ENCODE peak calls at places on chromosomes 12 and 14, in four cellular contexts. J, E, Y and G are unnamed samples. For H3K4me1, the result is how much of the 10 kb centered on the place peaks cover.

GRCh38 chr12:121893901-121894540 is 5.4 kb downstream of the PSMD9 start:
- DNase-seq in J (no peak), E (no peak), Y (peak), G (peak)

GRCh38 chr12:65798903-65799302 is 25.4 kb upstream of the HMGA2 start:
- DNase-seq in J (no peak), E (no peak), Y (no peak), G (no peak)

GRCh38 chr12:98896938-98897337 is 251.8 kb downstream of the APAF1 start:
- DNase-seq in J (no peak), E (no peak), Y (peak), G (no peak)

GRCh38 chr12:122834229-122834920 is 882 bp upstream of the HIP1R start:
- DNase-seq in J (peak), E (peak), Y (peak), G (peak)

GRCh38 chr14:64059454-64060198 is 206.8 kb downstream of the SYNE2 start:
- DNase-seq in J (no peak), E (no peak), Y (no peak), G (no peak)

GRCh38 chr12:44847888-44848770 is 28.0 kb downstream of the NELL2 start:
- DNase-seq in J (no peak), E (no peak), Y (no peak), G (peak)

GRCh38 chr12:109735825-109736551 is 22.4 kb downstream of the FAM222A start:
- DNase-seq in J (peak), E (peak), Y (no peak), G (peak)

GRCh38 chr12:12872934-12873275 is 18.5 kb upstream of the GPRC5A start:
- DNase-seq in J (no peak), E (no peak), Y (peak), G (peak)

GRCh38 chr12:94427520-94428381 is 31.9 kb downstream of the CEP83 start:
- DNase-seq in J (no peak), E (no peak), Y (peak), G (no peak)

GRCh38 chr14:93073366-93073722 is 42.4 kb downstream of the ITPK1 start:
- DNase-seq in J (no peak), E (no peak), Y (no peak), G (peak)

GRCh38 chr12:29223431-29223830 is 74.4 kb downstream of the FAR2 start:
- DNase-seq in J (no peak), E (no peak), Y (no peak), G (no peak)

GRCh38 chr12:53214221-53214620 is 7.2 kb upstream of the ITGB7 start:
- DNase-seq in J (no peak), E (no peak), Y (no peak), G (peak)

GRCh38 chr12:117226505-117226904 is 36.2 kb upstream of the FBXO21 start:
- DNase-seq in J (no peak), E (no peak), Y (no peak), G (no peak)

GRCh38 chr12:130362060-130362459 is 24.4 kb downstream of the PIWIL1 start:
- DNase-seq in J (no peak), E (no peak), Y (no peak), G (no peak)

GRCh38 chr12:123571343-123571813 is 13.0 kb upstream of the TMED2 start:
- DNase-seq in J (peak), E (peak), Y (peak), G (peak)

GRCh38 chr14:89509891-89510290 is 92.9 kb upstream of the FOXN3 start:
- DNase-seq in J (no peak), E (no peak), Y (peak), G (peak)

GRCh38 chr14:71632440-71632946 is 299.7 kb upstream of the RGS6 start:
- DNase-seq in J (no peak), E (no peak), Y (no peak), G (no peak)

GRCh38 chr12:2064078-2064507 is 11.3 kb downstream of the CACNA1C start:
- DNase-seq in J (no peak), E (no peak), Y (peak), G (peak)

GRCh38 chr14:65206448-65207096 is 104.3 kb upstream of the MAX start:
- DNase-seq in J (no peak), E (no peak), Y (peak), G (peak)

GRCh38 chr14:56422703-56423213 is 156.8 kb upstream of the TMEM260 start:
- DNase-seq in J (peak), E (peak), Y (peak), G (peak)
- H3K27ac ChIP-seq in J (no peak), E (no peak), Y (no peak), G (no peak)

DNA sequence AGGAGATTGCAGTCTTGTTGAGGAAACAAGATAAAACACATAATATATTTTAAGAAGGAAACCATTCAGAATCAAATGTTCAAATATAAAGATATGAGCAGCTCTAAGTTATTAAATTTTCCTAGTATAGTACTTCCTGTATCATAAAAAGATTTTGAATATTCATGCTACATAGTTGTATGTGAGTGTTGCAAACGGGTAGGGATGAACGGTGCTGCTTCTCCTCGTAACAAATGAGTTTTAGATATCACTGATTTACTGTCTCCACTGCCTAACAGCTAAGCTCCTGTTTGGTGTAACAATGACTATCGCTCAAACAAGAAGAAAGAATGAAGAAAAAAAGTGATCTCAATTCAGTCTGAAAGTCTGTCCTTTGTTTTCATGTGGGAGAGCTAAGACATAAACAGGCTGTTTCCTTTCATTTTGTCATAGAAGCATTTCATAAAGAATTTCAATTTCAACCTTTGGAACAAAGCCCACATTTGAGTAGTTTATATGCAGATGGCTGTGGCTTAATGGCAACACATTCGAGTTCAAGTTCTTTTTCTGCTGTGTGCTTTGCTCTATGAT is 26.1 kb upstream of the RTRAF start:
- DNase-seq in J (no peak), E (no peak), Y (peak), G (no peak)
- H3K4me3 ChIP-seq in J (no peak), E (no peak), Y (peak), G (peak)

GRCh38 chr12:93292731-93293566 is 84.8 kb upstream of the NUDT4 start:
- DNase-seq in J (no peak), E (no peak), Y (no peak), G (no peak)

GRCh38 chr12:93297032-93297431 is 80.7 kb upstream of the NUDT4 start:
- DNase-seq in J (no peak), E (no peak), Y (no peak), G (no peak)

GRCh38 chr12:93290391-93290790 is 87.3 kb upstream of the NUDT4 start:
- DNase-seq in J (no peak), E (no peak), Y (no peak), G (no peak)

GRCh38 chr12:93287152-93287551 is 90.6 kb upstream of the NUDT4 start:
- DNase-seq in J (no peak), E (no peak), Y (peak), G (no peak)

DNA sequence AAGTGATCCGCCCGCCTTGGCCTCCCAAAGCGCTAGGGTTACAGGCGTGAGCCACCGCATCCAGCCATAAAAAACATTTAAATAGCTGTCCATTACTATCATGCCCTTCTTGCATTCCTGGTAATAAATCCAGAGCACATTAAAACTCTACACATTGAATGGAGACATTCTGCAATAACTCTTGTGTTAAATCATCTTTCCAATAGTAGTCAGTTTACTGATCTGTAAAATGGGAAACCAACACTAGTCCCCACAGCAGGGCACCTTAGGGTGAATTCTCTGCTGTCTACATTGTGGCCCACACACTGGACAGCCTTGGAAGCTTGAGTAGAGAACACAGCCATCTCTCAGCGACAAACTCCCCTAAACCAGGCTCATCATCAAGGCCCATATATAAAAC is 85.5 kb upstream of the NUDT4 start:
- DNase-seq in J (no peak), E (no peak), Y (no peak), G (peak)
- H3K4me1 ChIP-seq in J (under half), E (under half), Y (under half), G (under half)

DNA sequence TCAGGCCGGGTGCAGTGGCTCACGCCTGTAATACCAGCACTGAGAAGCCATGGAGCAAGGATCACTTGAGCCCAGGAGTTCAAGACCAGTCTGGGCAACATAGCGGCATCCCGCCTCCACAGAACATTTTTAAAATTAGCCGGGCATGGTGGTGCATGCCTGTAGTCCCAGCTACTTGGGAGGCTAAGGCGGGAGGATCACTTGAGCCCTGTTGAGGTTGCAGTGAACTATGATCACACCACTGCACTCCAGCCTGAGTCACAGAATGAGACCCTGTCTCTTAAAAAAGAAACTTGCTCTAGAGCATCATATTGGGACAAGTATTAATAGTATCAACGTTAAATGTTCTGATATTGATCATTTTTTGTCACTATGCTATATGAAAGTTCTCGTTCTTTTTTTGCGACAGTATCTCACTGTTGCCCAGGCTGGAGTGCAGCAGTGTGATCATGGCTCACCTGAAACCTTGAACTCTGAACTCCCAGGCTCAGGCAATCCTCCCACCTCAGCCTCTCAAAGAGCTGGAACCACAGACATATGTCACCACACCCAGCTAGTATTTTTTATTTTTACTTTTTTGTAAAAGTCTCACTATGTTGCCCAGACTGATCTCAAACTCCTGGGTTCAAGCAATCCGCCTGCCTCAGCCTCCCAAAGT is 47.7 kb downstream of the CCDC85C start:
- DNase-seq in J (no peak), E (no peak), Y (no peak), G (no peak)
- H3K27ac ChIP-seq in J (no peak), E (no peak), Y (no peak), G (no peak)

DNA sequence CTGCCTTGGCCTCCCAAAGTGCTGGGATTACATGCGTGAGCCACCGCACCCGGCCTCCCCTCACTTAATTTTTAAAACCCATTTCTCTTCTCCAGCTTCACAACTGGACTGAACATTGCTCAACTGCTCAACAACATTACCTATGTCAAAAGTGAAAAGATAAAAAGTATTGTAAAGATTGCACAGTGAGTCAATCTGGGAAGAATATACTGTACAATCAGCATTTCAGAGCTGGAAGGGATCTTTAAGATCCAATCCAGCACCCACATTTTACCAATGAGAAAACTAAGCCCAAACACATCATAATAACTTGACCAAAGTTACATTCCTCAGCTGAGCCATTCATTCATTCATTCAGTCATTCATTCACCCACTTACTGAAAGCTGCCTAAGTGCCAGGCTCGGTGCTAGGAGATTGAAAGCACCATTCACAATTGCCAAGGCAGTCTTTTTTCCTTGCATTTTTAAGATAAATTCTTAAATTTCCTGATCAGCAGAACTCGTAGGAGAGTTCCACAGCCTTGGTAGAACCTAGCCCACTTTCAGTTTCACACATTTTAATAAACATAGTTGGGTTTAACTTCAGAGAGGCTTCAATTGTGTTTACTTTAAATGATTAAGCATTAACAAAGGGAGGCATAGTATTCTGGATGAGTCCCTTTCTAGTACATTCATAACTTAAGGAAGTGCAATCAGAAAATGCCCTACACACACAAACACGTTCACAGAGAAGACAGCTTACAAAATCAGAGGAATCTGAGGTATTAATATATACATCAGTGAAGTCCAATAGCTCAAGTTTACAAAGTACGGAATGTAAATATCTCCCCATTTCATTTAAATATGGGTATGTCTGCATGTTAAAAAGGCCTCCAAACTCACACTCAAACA is 3.0 kb downstream of the GALNT4 start:
- DNase-seq in J (no peak), E (no peak), Y (peak), G (peak)
- H3K4me3 ChIP-seq in J (no peak), E (peak), Y (peak), G (peak)

DNA sequence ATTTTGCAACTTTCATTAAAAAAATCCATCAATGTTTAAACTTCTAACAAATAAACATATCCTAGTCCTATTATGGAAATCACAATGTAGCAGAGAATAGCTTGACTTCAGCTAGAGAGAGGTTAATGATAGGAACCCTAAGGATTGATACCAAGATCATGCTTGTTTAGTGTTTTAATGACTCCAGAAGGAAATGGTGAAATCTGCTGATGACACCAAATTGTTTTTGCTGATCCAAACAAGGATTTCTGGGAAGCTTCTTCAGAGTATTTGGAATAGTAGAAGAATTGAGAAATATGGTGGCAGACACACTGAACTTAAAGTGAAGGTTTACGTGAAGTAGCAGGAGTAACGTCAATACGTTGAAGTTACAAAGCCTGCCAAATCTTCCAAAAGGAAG is 122.7 kb downstream of the RAD51B start:
- DNase-seq in J (no peak), E (no peak), Y (peak), G (no peak)
- H3K4me1 ChIP-seq in J (under half), E (under half), Y (under half), G (under half)